ENCODE peak calls at places on chromosomes 7 and 10, in five cellular contexts. E, F, P, I and T are unnamed samples.

GRCh38 chr10:71551970-71552369 is 155.2 kb downstream of the CDH23 start:
- DNase-seq in E (no peak), F (no peak), P (no peak), I (no peak), T (no peak)

GRCh38 chr7:130985361-130985760 is 251.4 kb upstream of the KLF14 start:
- DNase-seq in E (no peak), F (no peak), P (no peak), I (no peak), T (no peak)

GRCh38 chr10:3786295-3786981 is 1.4 kb upstream of the KLF6 start:
- DNase-seq in F (no peak), I (peak; percentile 67), E (no peak), P (no peak), T (no peak)

GRCh38 chr7:134619627-134620331 is 26.9 kb upstream of the BPGM start:
- DNase-seq in E (no peak), F (no peak), I (no peak), P (no peak), T (no peak)

GRCh38 chr10:30455816-30456215 is 21.8 kb downstream of the MAP3K8 start:
- DNase-seq in E (no peak), I (no peak), P (no peak), F (no peak), T (no peak)

GRCh38 chr10:110569736-110570135 is 2.2 kb downstream of the SMC3 start:
- DNase-seq in I (no peak), F (no peak), P (no peak), E (no peak), T (no peak)

GRCh38 chr7:110569486-110569885 is 521.4 kb upstream of the LRRN3 start:
- DNase-seq in E (no peak), I (no peak), F (no peak), P (no peak), T (no peak)

GRCh38 chr7:74289660-74290589 is 718 bp downstream of the CLIP2 start:
- DNase-seq in P (peak; percentile 95), F (no peak), I (no peak), E (no peak), T (no peak)

GRCh38 chr7:135704074-135704473 is 23.9 kb downstream of the SLC13A4 start:
- DNase-seq in F (no peak), I (no peak), E (no peak), P (no peak), T (no peak)

GRCh38 chr7:136359333-136359903 is 382.3 kb upstream of the MTPN start:
- DNase-seq in P (no peak), F (no peak), E (no peak), I (no peak), T (no peak)

GRCh38 chr10:102752266-102752930 is 8.7 kb downstream of the WBP1L start:
- DNase-seq in F (no peak), E (no peak), P (no peak), I (no peak), T (no peak)